ENCODE peak calls at places on chromosomes 16 and 17, in four cellular contexts. W, C, X and J are unnamed samples.

GRCh38 chr17:49926886-49927285 is 42.1 kb upstream of the DLX4 start:
- DNase-seq in W (no peak), C (no peak), X (no peak), J (no peak)

GRCh38 chr16:12901204-12901596 is 198 bp upstream of the SHISA9 start:
- DNase-seq in W (no peak), C (no peak), X (no peak), J (no peak)

GRCh38 chr17:73652886-73653480 is 8.7 kb upstream of the SDK2 start:
- DNase-seq in W (no peak), C (no peak), X (no peak), J (no peak)

GRCh38 chr16:29806096-29806579 is at the start of gene MAZ:
- DNase-seq in W (no peak), C (no peak), X (no peak), J (no peak)

GRCh38 chr17:56593073-56593740 is at the start of gene NOG:
- DNase-seq in W (peak), C (no peak), X (no peak), J (no peak)

GRCh38 chr16:57985204-57986121 is 14.5 kb upstream of the CNGB1 start:
- DNase-seq in W (no peak), C (peak), X (no peak), J (no peak)

GRCh38 chr16:89506791-89507191 is 1.4 kb upstream of the SPG7 start:
- DNase-seq in W (no peak), C (no peak), X (no peak), J (no peak)

GRCh38 chr16:852451-853185 is 52.1 kb upstream of the GNG13 start:
- DNase-seq in W (no peak), C (no peak), X (no peak), J (no peak)

GRCh38 chr17:41801374-41802062 is 10.2 kb downstream of the P3H4 start:
- DNase-seq in W (peak), C (peak), X (peak), J (peak)

GRCh38 chr17:1713878-1714487 is 3.8 kb upstream of the TLCD2 start:
- DNase-seq in W (peak), C (no peak), X (peak), J (peak)

GRCh38 chr17:68006797-68007196 is 10.5 kb upstream of the C17orf58 start:
- DNase-seq in W (no peak), C (no peak), X (no peak), J (no peak)

GRCh38 chr16:80231888-80232287 is 308.9 kb upstream of the DYNLRB2 start:
- DNase-seq in W (no peak), C (no peak), X (no peak), J (no peak)

GRCh38 chr16:4021916-4022315 is 94.3 kb downstream of the ADCY9 start:
- DNase-seq in W (no peak), C (no peak), X (no peak), J (no peak)

GRCh38 chr17:78227455-78227916 is 3.9 kb upstream of the TMEM235 start:
- DNase-seq in W (no peak), C (no peak), X (no peak), J (no peak)

GRCh38 chr17:30571921-30572320 is 94.7 kb downstream of the GOSR1 start:
- DNase-seq in W (no peak), C (no peak), X (no peak), J (no peak)

GRCh38 chr17:50556803-50557202 is 3.7 kb upstream of the CACNA1G start:
- DNase-seq in W (peak), C (no peak), X (peak), J (no peak)

DNA sequence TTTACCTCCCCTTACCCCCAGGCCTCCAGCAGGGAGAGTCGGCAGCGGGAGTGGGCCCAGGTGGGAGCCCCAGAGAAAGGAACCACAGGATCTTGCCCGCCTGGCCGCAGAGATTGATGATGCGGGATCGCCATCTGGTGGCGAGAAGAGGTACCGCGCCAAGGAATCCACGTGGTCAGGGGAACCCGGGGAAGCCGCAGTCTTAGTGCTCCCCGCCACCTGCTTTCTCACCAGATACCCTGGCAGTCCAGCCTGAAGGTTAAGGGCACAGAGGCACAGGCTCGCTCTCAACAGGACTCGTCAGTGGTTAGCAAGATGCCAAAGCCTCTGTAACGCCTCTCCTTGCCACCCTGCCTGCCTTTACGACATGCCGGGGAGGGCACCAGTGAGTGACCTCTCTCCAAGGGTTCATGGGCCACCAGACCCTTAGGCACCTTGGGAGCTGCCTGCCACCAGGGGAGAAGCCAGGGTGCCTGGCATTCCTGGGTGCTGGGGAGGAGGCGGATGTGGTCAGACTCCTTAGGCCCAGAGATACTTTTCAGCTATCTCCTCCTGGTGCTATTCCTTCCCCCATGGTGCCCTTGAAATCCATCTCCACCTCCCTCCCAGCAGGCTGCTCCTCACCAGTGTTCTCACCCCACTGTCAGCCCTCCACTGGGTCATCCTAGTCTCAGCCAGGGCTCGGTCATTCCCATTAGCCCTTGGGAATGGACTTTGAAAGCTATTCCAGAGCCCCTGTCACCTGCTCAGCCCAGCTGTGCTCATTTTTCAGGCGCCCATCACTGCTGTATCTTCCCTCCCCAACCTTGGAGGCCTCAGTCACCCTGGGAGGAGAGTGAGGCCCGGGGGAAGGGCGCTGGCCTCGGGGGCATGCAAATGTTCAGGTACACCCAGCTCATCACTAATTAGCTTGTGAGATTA is 5.4 kb upstream of the RHBDF2 start:
- DNase-seq in W (peak), C (peak), X (peak), J (peak)
- TF ChIP-seq POLR2A in W (no peak), C (no peak), X (no peak), J (no peak)

GRCh38 chr16:48892884-48893283 is 282.9 kb upstream of the N4BP1 start:
- DNase-seq in W (no peak), C (no peak), X (no peak), J (no peak)
- TF ChIP-seq POLR2A in W (no peak), C (no peak), X (no peak), J (no peak)

DNA sequence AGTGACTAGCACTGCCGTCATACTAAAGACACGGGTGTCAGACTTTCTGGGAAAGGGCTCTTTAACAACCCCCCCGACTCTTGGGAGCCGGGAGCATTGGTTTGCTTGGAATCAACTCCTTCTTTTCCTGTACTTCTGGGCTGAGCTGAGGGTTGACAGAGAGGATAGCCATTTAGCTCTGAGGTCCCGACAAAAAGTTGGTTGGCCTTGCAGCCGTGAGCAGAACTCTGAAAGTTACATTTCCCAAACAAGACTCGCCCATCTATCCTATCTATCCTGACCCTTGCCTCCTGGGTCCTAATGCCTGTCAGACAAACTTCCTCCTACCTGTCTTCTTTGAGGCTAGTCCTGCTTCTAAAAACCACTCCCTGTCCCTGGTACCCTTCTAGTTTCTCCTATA is 460.8 kb upstream of the TOM1L1 start:
- DNase-seq in W (no peak), C (no peak), X (no peak), J (no peak)
- TF ChIP-seq POLR2A in W (no peak), C (no peak), X (no peak), J (no peak)

GRCh38 chr17:7887038-7887481 is 1.5 kb upstream of the CHD3 start:
- DNase-seq in W (no peak), C (no peak), X (no peak), J (no peak)

GRCh38 chr17:7884581-7885356 is 3.8 kb upstream of the CHD3 start:
- DNase-seq in W (no peak), C (no peak), X (peak), J (no peak)

GRCh38 chr17:7883781-7884386 is 4.7 kb upstream of the CHD3 start:
- DNase-seq in W (no peak), C (no peak), X (no peak), J (no peak)

GRCh38 chr17:7886227-7887037 is 2.2 kb upstream of the CHD3 start:
- DNase-seq in W (no peak), C (peak), X (peak), J (no peak)

DNA sequence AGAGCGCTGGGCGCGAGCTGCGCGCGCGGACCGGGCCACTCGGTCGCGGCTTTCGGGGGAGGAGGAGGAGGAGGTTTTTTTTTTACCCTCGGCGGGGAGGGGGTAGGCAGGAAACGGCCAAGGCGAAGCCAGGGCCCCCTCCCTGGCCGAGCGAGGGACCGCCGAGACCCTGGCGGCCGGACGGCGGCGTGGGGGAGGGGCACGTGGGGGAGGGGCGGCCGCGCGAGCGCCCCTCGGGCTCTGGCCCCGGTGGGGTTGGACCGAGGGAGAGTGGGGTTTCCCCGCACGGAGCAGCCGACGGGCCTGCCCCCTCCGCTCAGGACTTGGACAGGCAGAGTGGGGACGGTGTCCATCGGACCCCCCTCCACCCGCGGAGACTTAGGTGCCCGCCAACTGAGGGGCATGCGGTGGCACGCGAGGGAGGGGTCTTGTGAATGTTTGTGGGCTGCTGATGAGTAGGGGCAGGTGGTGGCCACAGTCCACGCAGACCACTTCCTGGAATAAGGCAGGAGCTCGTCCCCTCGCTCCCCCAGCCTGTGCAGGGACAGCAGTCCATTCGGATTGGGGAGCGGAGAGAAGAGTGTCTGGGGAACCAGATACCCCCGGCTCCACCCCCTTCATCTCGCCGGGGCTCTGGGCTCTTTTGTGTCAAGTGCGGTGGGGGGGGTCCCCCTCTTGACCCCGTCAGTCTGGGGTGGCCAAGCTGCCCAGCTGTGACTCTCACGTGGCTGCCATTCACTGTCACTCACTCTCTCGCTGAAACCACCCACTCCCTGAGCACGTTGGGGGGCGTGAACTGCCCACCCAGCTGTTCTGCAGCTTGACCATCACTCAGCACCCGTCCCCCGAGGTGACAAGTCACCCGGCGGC is 3.0 kb upstream of the CHD3 start:
- DNase-seq in W (peak), C (peak), X (peak), J (peak)
- TF ChIP-seq POLR2A in W (no peak), C (no peak), X (no peak), J (no peak)

GRCh38 chr16:2214721-2214970 is at the start of gene PGP:
- DNase-seq in W (no peak), C (no peak), X (no peak), J (no peak)

GRCh38 chr16:2216330-2216729 is 1.7 kb upstream of the PGP start:
- DNase-seq in W (no peak), C (no peak), X (no peak), J (no peak)

GRCh38 chr16:2211923-2212347 is 1.3 kb upstream of the BRICD5 start:
- DNase-seq in W (no peak), C (no peak), X (no peak), J (no peak)

GRCh38 chr16:2212362-2213324 is 2.0 kb upstream of the BRICD5 start:
- DNase-seq in W (no peak), C (no peak), X (peak), J (no peak)

DNA sequence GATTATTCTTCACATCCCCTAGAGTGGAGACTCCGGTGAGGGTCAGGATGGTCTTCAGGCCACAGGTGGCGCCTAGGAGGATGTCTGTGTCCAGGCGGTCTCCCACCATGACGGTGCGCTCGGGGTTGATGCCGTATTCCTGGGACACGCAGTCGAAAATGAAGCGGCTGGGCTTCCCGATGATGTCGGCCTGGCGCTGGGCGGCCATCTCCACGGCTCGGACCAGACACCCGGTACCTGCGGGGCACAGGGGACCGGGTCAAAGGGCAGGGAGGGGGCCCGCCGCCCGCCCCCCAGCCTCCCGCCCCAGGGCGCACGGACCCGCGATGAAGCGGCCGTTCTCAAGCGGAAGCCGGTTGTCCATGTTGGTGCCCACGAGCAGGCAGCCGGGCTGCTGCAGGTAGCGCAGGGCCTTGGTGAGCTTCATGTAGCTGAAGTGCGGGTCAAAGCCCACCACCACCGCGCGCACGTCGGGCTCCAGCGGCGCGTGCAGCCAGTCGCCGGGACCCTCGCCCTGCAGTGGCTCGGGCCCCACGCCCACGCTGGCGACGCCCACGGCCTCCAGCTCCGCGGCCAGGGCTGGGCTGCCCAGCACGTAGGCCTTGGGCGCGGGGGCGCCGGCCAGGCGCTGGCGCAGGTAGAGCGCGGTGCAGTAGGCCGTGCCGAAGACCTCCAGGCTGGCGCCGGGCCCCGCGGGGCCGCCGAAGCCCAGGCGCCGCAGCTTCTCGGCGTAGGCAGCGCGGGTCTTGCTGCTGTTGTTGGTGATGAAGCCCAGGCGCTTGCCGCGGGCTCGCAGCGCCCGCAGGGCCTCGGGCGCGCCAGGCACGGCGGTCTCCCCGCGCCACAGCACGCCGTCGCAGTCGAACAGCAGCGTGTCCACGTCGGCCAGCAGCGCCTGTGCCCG is 571 bp downstream of the PGP start:
- DNase-seq in W (no peak), C (no peak), X (no peak), J (no peak)
- TF ChIP-seq POLR2A in W (peak), C (no peak), X (no peak), J (no peak)